ENCODE peak calls at places on chromosomes 16 and 17, in ten cellular contexts. Y is stimulated activated CD8-positive, alpha-beta memory T cell treated with anti-CD3 and anti-CD28 coated beads, Interleukin-4, amount 100 ng/mL, for 1 hour; R is lung microvascular endothelial cell; P is dermis microvascular lymphatic vessel endothelial cell; W is progenitor cell of endocrine pancreas; Q is NCI-H2029; X is HCEC 1CT; G is HT1080; T is activated naive CD8-positive, alpha-beta T cell treated with anti-CD3 and anti-CD28 coated beads, Interleukin-2, amount 50 U/mL, for 16 hours; B is ecto neural progenitor cell. N is an unnamed sample.
A peak's percentile ranks its signal among the peaks of the same experiment; 100 is the strongest.

GRCh38 chr17:76154935-76155845 is 14.1 kb upstream of the FOXJ1 start:
- DNase-seq in T (no peak), X (no peak), B (no peak), Y (no peak), Q (no peak), W (no peak), R (no peak), P (no peak), G (no peak), N (no peak)

GRCh38 chr16:89335803-89336485 is 118.4 kb downstream of the ZNF778 start:
- DNase-seq in B (no peak), G (no peak), Q (no peak), P (no peak), T (no peak), Y (no peak), X (no peak), W (no peak), R (no peak), N (no peak)

GRCh38 chr17:79089720-79090502 is 15.3 kb downstream of the ENGASE start:
- DNase-seq in P (no peak), B (no peak), T (no peak), G (no peak), X (no peak), Y (no peak), R (no peak), W (no peak), Q (no peak), N (no peak)

GRCh38 chr16:1691956-1692355 is 13.9 kb downstream of the JPT2 start:
- DNase-seq in X (peak; percentile 83), G (peak; percentile 83), T (no peak), R (no peak), P (no peak), Q (no peak), B (no peak), W (no peak), Y (no peak), N (no peak)

GRCh38 chr17:49365667-49366066 is 3.6 kb upstream of the ZNF652 start:
- DNase-seq in R (peak; percentile 39), P (no peak), G (peak; percentile 34), Q (peak; percentile 40), X (no peak), Y (no peak), T (no peak), B (peak; percentile 74), W (no peak), N (no peak)

GRCh38 chr16:10343124-10343760 is 42.6 kb upstream of the ATF7IP2 start:
- DNase-seq in Y (no peak), Q (no peak), G (no peak), X (no peak), R (no peak), P (no peak), B (no peak), T (no peak), W (no peak), N (no peak)

GRCh38 chr16:47475786-47476185 is 14.7 kb downstream of the PHKB start:
- DNase-seq in G (no peak), Y (no peak), T (no peak), R (no peak), W (no peak), P (no peak), B (no peak), Q (no peak), X (peak; percentile 3), N (no peak)

GRCh38 chr17:35793257-35793656 is 2.2 kb downstream of the MMP28 start:
- DNase-seq in R (no peak), Q (no peak), B (peak; percentile 42), G (no peak), X (no peak), T (no peak), P (no peak), Y (no peak), W (no peak), N (no peak)

GRCh38 chr17:50027639-50028206 is 28.2 kb upstream of the ITGA3 start:
- DNase-seq in Q (no peak), T (no peak), G (peak; percentile 98), W (no peak), Y (no peak), X (peak; percentile 96), B (no peak), P (no peak), R (peak; percentile 55), N (no peak)

GRCh38 chr17:39517224-39517623 is 55.9 kb downstream of the CDK12 start:
- DNase-seq in P (peak; percentile 78), B (no peak), W (no peak), T (no peak), Q (no peak), G (peak; percentile 32), R (peak; percentile 84), Y (no peak), X (no peak), N (no peak)

GRCh38 chr16:22424161-22424937 is 49.9 kb upstream of the CDR2 start:
- DNase-seq in W (no peak), B (no peak), Y (no peak), Q (no peak), T (no peak), P (no peak), R (peak; percentile 10), X (peak; percentile 13), G (no peak), N (no peak)

GRCh38 chr16:82750078-82750477 is 123.3 kb downstream of the CDH13 start:
- DNase-seq in W (no peak), Q (no peak), Y (no peak), T (no peak), P (peak; percentile 73), R (peak; percentile 79), B (no peak), X (peak; percentile 40), G (no peak), N (no peak)

GRCh38 chr17:35871415-35871814 is 2.7 kb upstream of the HEATR9 start:
- DNase-seq in W (no peak), X (no peak), T (no peak), Q (no peak), Y (no peak), P (no peak), B (no peak), G (no peak), R (no peak), N (no peak)

GRCh38 chr17:77826132-77826873 is 132.2 kb upstream of the TNRC6C start:
- DNase-seq in W (no peak), X (no peak), R (no peak), G (no peak), P (no peak), Q (no peak), T (no peak), B (no peak), Y (no peak), N (no peak)

GRCh38 chr17:19579192-19579668 is 45.6 kb downstream of the SLC47A1 start:
- DNase-seq in Q (no peak), R (no peak), X (no peak), Y (no peak), G (no peak), W (no peak), B (no peak), P (no peak), T (no peak), N (no peak)

GRCh38 chr16:82758406-82758805 is 131.6 kb downstream of the CDH13 start:
- DNase-seq in X (no peak), B (no peak), P (no peak), T (no peak), Q (no peak), W (no peak), G (no peak), Y (no peak), R (no peak), N (no peak)

GRCh38 chr17:13204607-13205237 is 186.9 kb upstream of the ELAC2 start:
- DNase-seq in G (no peak), W (no peak), T (no peak), B (no peak), X (no peak), R (no peak), Q (no peak), P (no peak), Y (no peak), N (no peak)

GRCh38 chr16:10776280-10776679 is 32.6 kb downstream of the NUBP1 start:
- DNase-seq in Y (no peak), W (no peak), G (no peak), P (no peak), Q (no peak), T (no peak), B (no peak), X (no peak), R (no peak), N (no peak)

GRCh38 chr17:48054238-48055185 is 6.4 kb downstream of the NFE2L1 start:
- DNase-seq in G (no peak), X (peak; percentile 51), W (peak; percentile 72), R (peak; percentile 57), B (peak; percentile 99), T (no peak), Y (no peak), P (no peak), Q (peak; percentile 91), N (no peak)

GRCh38 chr17:48578616-48579560 is 738 bp upstream of the HOXB4 start:
- DNase-seq in W (no peak), X (no peak), Y (no peak), Q (no peak), T (no peak), R (peak; percentile 38), B (no peak), P (no peak), G (no peak), N (no peak)

GRCh38 chr17:81680150-81680549 is 3.4 kb downstream of the ARL16 start:
- DNase-seq in Q (no peak), P (no peak), G (no peak), X (no peak), R (no peak), T (no peak), W (no peak), Y (no peak), B (no peak), N (no peak)

GRCh38 chr16:2971985-2972784 is 3.0 kb downstream of the PAQR4 start:
- DNase-seq in G (no peak), X (no peak), T (no peak), Q (no peak), R (no peak), B (no peak), P (no peak), W (no peak), Y (no peak), N (no peak)

GRCh38 chr17:27585153-27585681 is 45.8 kb upstream of the LGALS9 start:
- DNase-seq in W (no peak), P (no peak), Y (no peak), B (no peak), R (no peak), X (no peak), T (no peak), Q (no peak), G (no peak), N (no peak)

GRCh38 chr17:17567114-17567513 is 24.4 kb downstream of the PEMT start:
- DNase-seq in G (no peak), T (no peak), Q (no peak), P (no peak), X (no peak), R (no peak), B (no peak), Y (no peak), W (no peak), N (no peak)